ENCODE peak calls at places on chromosomes 4 and X, in five cellular contexts. N is PC-3; J is uterus; T is adipocyte; V is CD4-positive, alpha-beta memory T cell. A is an unnamed sample. For H3K4me1, the result is how much of the 10 kb centered on the place peaks cover.

GRCh38 chr4:39635023-39635422 is 3.6 kb downstream of the SMIM14 start:
- DNase-seq in N (peak), J (no peak), T (peak), V (no peak), A (no peak)

GRCh38 chrX:140821280-140821679 is 111.7 kb downstream of the LINC00632 start:
- DNase-seq in N (no peak), J (no peak), T (no peak), V (no peak), A (no peak)

GRCh38 chr4:14583752-14584151 is 418.5 kb upstream of the CPEB2 start:
- DNase-seq in N (no peak), J (no peak), T (no peak), V (no peak), A (no peak)

GRCh38 chr4:140092094-140092820 is 61.7 kb downstream of the MAML3 start:
- DNase-seq in N (peak), J (peak), T (peak), V (no peak), A (no peak)

GRCh38 chrX:21721175-21721574 is 36.7 kb downstream of the SMPX start:
- DNase-seq in N (no peak), J (no peak), T (no peak), V (no peak), A (no peak)

GRCh38 chr4:166846939-166847338 is 387.4 kb downstream of the SPOCK3 start:
- DNase-seq in N (no peak), J (no peak), T (no peak), V (no peak), A (no peak)

GRCh38 chr4:20432098-20432497 is 180.4 kb downstream of the SLIT2 start:
- DNase-seq in N (no peak), J (no peak), T (peak), V (no peak), A (peak)

GRCh38 chrX:125132274-125132673 is 187.4 kb upstream of the TEX13C start:
- DNase-seq in N (peak), J (no peak), T (no peak), V (no peak), A (no peak)

GRCh38 chr4:153345011-153345981 is 808 bp downstream of the MND1 start:
- DNase-seq in N (peak), J (peak), T (peak), V (peak), A (peak)
- H3K4me1 ChIP-seq in N (under half), J (under half), T (under half), V (under half), A (under half)

GRCh38 chrX:119687661-119688413 is 5.1 kb downstream of the SEPTIN6 start:
- DNase-seq in N (no peak), J (no peak), T (no peak), V (no peak), A (no peak)

GRCh38 chrX:119690921-119691716 is 1.8 kb downstream of the SEPTIN6 start:
- DNase-seq in N (no peak), J (no peak), T (peak), V (no peak), A (no peak)

GRCh38 chrX:119686087-119686639 is 6.8 kb downstream of the SEPTIN6 start:
- DNase-seq in N (no peak), J (no peak), T (peak), V (no peak), A (peak)

GRCh38 chrX:119692241-119693031 is 532 bp downstream of the SEPTIN6 start:
- DNase-seq in N (peak), J (no peak), T (peak), V (peak), A (peak)

GRCh38 chrX:119688856-119689455 is 4.0 kb downstream of the SEPTIN6 start:
- DNase-seq in N (no peak), J (no peak), T (no peak), V (peak), A (no peak)
- H3K4me1 ChIP-seq in N (under half), J (under half), T (under half), V (half or more), A (under half)

GRCh38 chrX:15747626-15748173 is 9.6 kb downstream of the CA5B start:
- DNase-seq in N (no peak), J (no peak), T (no peak), V (no peak), A (no peak)

GRCh38 chrX:15750611-15751159 is 12.6 kb downstream of the CA5B start:
- DNase-seq in N (no peak), J (no peak), T (peak), V (no peak), A (no peak)

GRCh38 chrX:15755091-15755490 is 17.0 kb downstream of the CA5B start:
- DNase-seq in N (no peak), J (no peak), T (no peak), V (no peak), A (peak)

GRCh38 chrX:15749642-15750610 is 11.9 kb downstream of the CA5B start:
- DNase-seq in N (no peak), J (no peak), T (peak), V (peak), A (no peak)

GRCh38 chrX:15751160-15751819 is 13.2 kb downstream of the CA5B start:
- DNase-seq in N (peak), J (no peak), T (peak), V (peak), A (no peak)
- H3K4me1 ChIP-seq in N (under half), J (under half), T (under half), V (half or more), A (under half)

GRCh38 chr4:123517971-123518370 is 121.4 kb downstream of the SPRY1 start:
- DNase-seq in N (no peak), J (no peak), T (no peak), V (no peak), A (no peak)
- H3K4me1 ChIP-seq in N (under half), J (under half), T (under half), V (under half), A (under half)

GRCh38 chr4:1767058-1767769 is 25.9 kb upstream of the FGFR3 start:
- DNase-seq in N (no peak), J (no peak), T (peak), V (no peak), A (peak)
- H3K4me1 ChIP-seq in N (under half), J (under half), T (under half), V (under half), A (under half)

DNA sequence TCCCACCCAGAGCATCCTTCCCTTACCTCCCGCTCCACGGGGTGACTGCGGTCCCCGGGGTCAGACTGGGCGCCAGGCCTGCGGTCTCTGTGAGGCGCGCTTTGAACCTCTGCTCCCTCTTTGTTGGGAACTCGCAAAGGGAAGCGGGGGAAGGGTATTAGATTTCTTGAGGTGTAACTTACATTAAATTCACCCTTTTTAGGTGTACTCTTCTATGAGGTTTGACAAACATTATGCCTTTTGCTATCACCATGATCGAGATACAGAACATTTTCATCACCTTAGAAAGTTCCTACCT is 569 bp downstream of the DCK start:
- DNase-seq in N (no peak), J (no peak), T (no peak), V (no peak), A (no peak)
- H3K4me1 ChIP-seq in N (under half), J (under half), T (under half), V (half or more), A (under half)

A was measured in cardiac muscle cell.